ENCODE peak calls at places on chromosome 3, in ten cellular contexts. C is cardiac fibroblast, O is Panc1, Q is cardiac muscle cell, N is colonic mucosa, A is fibroblast of lung, U is heart right ventricle, D is left ventricle myocardium inferior, S is fibroblast of mammary gland, L is GM13977. P is an unnamed sample.

GRCh38 chr3:117660941-117661635 is 951.5 kb downstream of the TUSC7 start:
- DNase-seq in C (peak), O (no peak), Q (no peak), N (no peak), A (peak), U (no peak), D (no peak), S (peak), L (no peak), P (peak)

GRCh38 chr3:111943533-111943932 is 35.3 kb upstream of the ABHD10 start:
- DNase-seq in C (no peak), O (no peak), Q (no peak), N (no peak), A (no peak), U (no peak), D (no peak), S (peak), L (no peak), P (no peak)

GRCh38 chr3:183930069-183930468 is 45.4 kb upstream of the PARL start:
- DNase-seq in C (no peak), O (no peak), Q (no peak), N (peak), A (no peak), U (no peak), D (no peak), S (no peak), L (no peak), P (no peak)

GRCh38 chr3:20462723-20463122 is 276.7 kb upstream of the SGO1 start:
- DNase-seq in C (peak), O (no peak), Q (no peak), N (no peak), A (no peak), U (no peak), D (no peak), S (peak), L (no peak), P (no peak)

GRCh38 chr3:42204867-42205599 is 61.0 kb downstream of the CCK start:
- DNase-seq in C (no peak), O (no peak), Q (no peak), N (no peak), A (no peak), U (no peak), D (no peak), S (no peak), L (no peak), P (no peak)

GRCh38 chr3:59663076-59663850 is 613.4 kb upstream of the CFAP20DC start:
- DNase-seq in C (no peak), O (no peak), Q (no peak), N (no peak), A (no peak), U (no peak), D (no peak), S (no peak), L (no peak), P (no peak)

GRCh38 chr3:22960326-22960984 is 242.7 kb upstream of the UBE2E2 start:
- DNase-seq in C (peak), O (peak), Q (peak), N (peak), A (peak), U (peak), D (no peak), S (peak), L (peak), P (peak)

GRCh38 chr3:69761896-69762789 is 22.9 kb downstream of the MITF start:
- DNase-seq in C (peak), O (peak), Q (no peak), N (no peak), A (peak), U (no peak), D (no peak), S (peak), L (no peak), P (peak)

GRCh38 chr3:27877122-27878011 is 155.2 kb upstream of the EOMES start:
- DNase-seq in C (no peak), O (no peak), Q (no peak), N (no peak), A (peak), U (no peak), D (no peak), S (no peak), L (no peak), P (no peak)

GRCh38 chr3:22729212-22729611 is 473.9 kb upstream of the UBE2E2 start:
- DNase-seq in C (no peak), O (no peak), Q (no peak), N (no peak), A (peak), U (no peak), D (no peak), S (peak), L (no peak), P (no peak)

GRCh38 chr3:183698318-183698731 is 728 bp downstream of the YEATS2 start:
- DNase-seq in C (peak), O (no peak), Q (peak), N (peak), A (peak), U (peak), D (peak), S (peak), L (peak), P (peak)

GRCh38 chr3:124621498-124621897 is 108.8 kb upstream of the UMPS start:
- DNase-seq in C (peak), O (no peak), Q (no peak), N (no peak), A (peak), U (no peak), D (no peak), S (no peak), L (no peak), P (no peak)

GRCh38 chr3:34106879-34107278 is 308.4 kb downstream of the PDCD6IP start:
- DNase-seq in C (peak), O (peak), Q (peak), N (peak), A (no peak), U (no peak), D (no peak), S (no peak), L (no peak), P (no peak)

GRCh38 chr3:107241217-107241616 is 136.0 kb upstream of the CCDC54 start:
- DNase-seq in C (peak), O (no peak), Q (peak), N (peak), A (peak), U (peak), D (peak), S (peak), L (peak), P (no peak)

GRCh38 chr3:126480864-126481263 is 5.2 kb upstream of the ZXDC start:
- DNase-seq in C (peak), O (no peak), Q (no peak), N (no peak), A (no peak), U (no peak), D (no peak), S (no peak), L (no peak), P (no peak)

GRCh38 chr3:24111711-24112110 is 166.6 kb downstream of the NR1D2 start:
- DNase-seq in C (no peak), O (no peak), Q (no peak), N (no peak), A (no peak), U (no peak), D (no peak), S (peak), L (no peak), P (no peak)

GRCh38 chr3:143120716-143121239 is 1.2 kb downstream of the CHST2 start:
- DNase-seq in C (peak), O (no peak), Q (peak), N (peak), A (peak), U (peak), D (no peak), S (peak), L (peak), P (peak)

GRCh38 chr3:111069974-111070751 is 1.5 kb upstream of the NECTIN3 start:
- DNase-seq in C (peak), O (no peak), Q (peak), N (peak), A (peak), U (peak), D (no peak), S (no peak), L (no peak), P (no peak)

GRCh38 chr3:117746091-117746490 is 1036.5 kb downstream of the TUSC7 start:
- DNase-seq in C (no peak), O (no peak), Q (no peak), N (no peak), A (no peak), U (no peak), D (no peak), S (no peak), L (no peak), P (no peak)

GRCh38 chr3:62532796-62533195 is 159.4 kb upstream of the FEZF2 start:
- DNase-seq in C (no peak), O (no peak), Q (no peak), N (no peak), A (no peak), U (no peak), D (no peak), S (no peak), L (no peak), P (no peak)

GRCh38 chr3:23800731-23801130 is 5.0 kb upstream of the UBE2E1 start:
- DNase-seq in C (peak), O (no peak), Q (no peak), N (no peak), A (peak), U (no peak), D (no peak), S (peak), L (no peak), P (no peak)

GRCh38 chr3:53102601-53103147 is 27.6 kb downstream of the RFT1 start:
- DNase-seq in C (no peak), O (no peak), Q (no peak), N (no peak), A (no peak), U (no peak), D (no peak), S (no peak), L (peak), P (no peak)

GRCh38 chr3:184003187-184003967 is 14.3 kb downstream of the ABCC5 start:
- DNase-seq in C (peak), O (no peak), Q (no peak), N (no peak), A (peak), U (no peak), D (no peak), S (peak), L (no peak), P (peak)

GRCh38 chr3:136860541-136860940 is 1.5 kb upstream of the NCK1 start:
- DNase-seq in C (no peak), O (no peak), Q (peak), N (no peak), A (peak), U (no peak), D (no peak), S (peak), L (no peak), P (no peak)

GRCh38 chr3:42535981-42536784 is 33.7 kb downstream of the VIPR1 start:
- DNase-seq in C (peak), O (peak), Q (peak), N (peak), A (no peak), U (peak), D (no peak), S (peak), L (peak), P (peak)

GRCh38 chr3:195104340-195104739 is 166.6 kb downstream of the XXYLT1 start:
- DNase-seq in C (no peak), O (no peak), Q (no peak), N (no peak), A (no peak), U (no peak), D (no peak), S (no peak), L (no peak), P (no peak)

GRCh38 chr3:120855665-120856437 is 52.2 kb upstream of the STXBP5L start:
- DNase-seq in C (peak), O (no peak), Q (no peak), N (no peak), A (peak), U (peak), D (peak), S (peak), L (no peak), P (peak)

GRCh38 chr3:129005526-129006303 is 4.6 kb downstream of the EFCC1 start:
- DNase-seq in C (peak), O (no peak), Q (no peak), N (peak), A (peak), U (no peak), D (peak), S (no peak), L (no peak), P (peak)

GRCh38 chr3:72951259-72951722 is 45.3 kb upstream of the PPP4R2 start:
- DNase-seq in C (no peak), O (no peak), Q (no peak), N (no peak), A (no peak), U (no peak), D (no peak), S (no peak), L (no peak), P (no peak)

GRCh38 chr3:53342353-53342752 is 5.0 kb downstream of the DCP1A start:
- DNase-seq in C (peak), O (no peak), Q (no peak), N (peak), A (peak), U (peak), D (no peak), S (peak), L (no peak), P (no peak)

GRCh38 chr3:150351398-150351797 is 56.7 kb upstream of the TSC22D2 start:
- DNase-seq in C (no peak), O (no peak), Q (no peak), N (no peak), A (no peak), U (no peak), D (no peak), S (no peak), L (no peak), P (no peak)

GRCh38 chr3:150352931-150353330 is 55.2 kb upstream of the TSC22D2 start:
- DNase-seq in C (no peak), O (no peak), Q (no peak), N (no peak), A (no peak), U (no peak), D (no peak), S (no peak), L (no peak), P (no peak)

GRCh38 chr3:150348500-150348899 is 59.6 kb upstream of the TSC22D2 start:
- DNase-seq in C (peak), O (peak), Q (peak), N (no peak), A (peak), U (no peak), D (no peak), S (peak), L (no peak), P (peak)

GRCh38 chr3:150346956-150347863 is 60.9 kb upstream of the TSC22D2 start:
- DNase-seq in C (no peak), O (no peak), Q (no peak), N (no peak), A (peak), U (no peak), D (no peak), S (peak), L (no peak), P (no peak)

DNA sequence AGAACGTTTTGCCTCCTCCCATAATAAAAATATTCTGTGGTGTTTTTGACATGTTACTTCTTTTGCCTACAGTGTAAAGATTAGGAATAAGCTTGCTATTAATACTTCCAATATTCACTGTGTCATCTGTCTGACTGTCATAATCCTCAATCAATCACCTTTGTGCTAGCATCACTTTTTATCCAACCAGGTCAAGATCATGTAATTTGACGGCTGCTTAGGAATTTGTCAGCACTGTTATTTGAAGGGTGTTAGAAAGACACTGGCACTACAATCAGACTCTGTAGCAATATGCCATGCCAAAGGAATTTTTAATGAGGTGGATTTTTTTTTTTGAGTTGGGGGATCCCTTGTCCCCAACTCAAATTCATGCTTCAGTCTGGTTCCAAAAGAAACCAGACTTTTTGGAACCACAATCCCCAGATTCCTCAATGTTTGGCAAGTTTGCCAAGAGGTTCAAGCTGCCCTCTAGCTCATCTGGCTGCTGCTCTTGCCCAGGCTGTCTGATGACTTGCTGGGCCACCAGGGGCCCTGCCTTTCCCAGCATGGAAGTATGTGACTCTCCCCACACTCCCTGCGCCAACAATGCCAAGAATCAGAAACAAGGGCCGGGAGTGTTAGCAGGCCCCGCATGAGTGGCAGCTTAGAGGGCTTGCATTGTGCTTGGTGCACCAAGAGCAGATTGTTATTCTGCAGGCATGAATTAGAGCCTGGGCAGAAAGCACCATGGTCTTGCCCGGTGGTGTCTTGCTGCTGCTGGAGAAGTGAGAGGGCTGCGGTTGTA is 58.6 kb upstream of the TSC22D2 start:
- DNase-seq in C (peak), O (no peak), Q (peak), N (no peak), A (peak), U (peak), D (peak), S (no peak), L (no peak), P (no peak)
- TF ChIP-seq CTCF in C (no peak), O (peak), Q (no peak), N (no peak), A (no peak), U (no peak), D (peak), S (no peak), L (peak), P (peak)

GRCh38 chr3:119206611-119207511 is 33.5 kb downstream of the UPK1B start:
- DNase-seq in C (no peak), O (no peak), Q (peak), N (no peak), A (no peak), U (no peak), D (no peak), S (no peak), L (no peak), P (no peak)
- TF ChIP-seq CTCF in C (no peak), O (peak), Q (no peak), N (no peak), A (no peak), U (no peak), D (no peak), S (no peak), L (no peak), P (peak)

GRCh38 chr3:19060404-19060803 is 87.9 kb upstream of the KCNH8 start:
- DNase-seq in C (no peak), O (no peak), Q (no peak), N (no peak), A (no peak), U (no peak), D (no peak), S (no peak), L (no peak), P (no peak)

GRCh38 chr3:19070325-19070724 is 78.0 kb upstream of the KCNH8 start:
- DNase-seq in C (peak), O (no peak), Q (no peak), N (no peak), A (peak), U (no peak), D (no peak), S (peak), L (no peak), P (no peak)

GRCh38 chr3:19063936-19064335 is 84.4 kb upstream of the KCNH8 start:
- DNase-seq in C (no peak), O (no peak), Q (no peak), N (no peak), A (no peak), U (no peak), D (no peak), S (no peak), L (no peak), P (no peak)

GRCh38 chr3:19065027-19065426 is 83.3 kb upstream of the KCNH8 start:
- DNase-seq in C (peak), O (no peak), Q (peak), N (no peak), A (no peak), U (no peak), D (no peak), S (no peak), L (no peak), P (no peak)
- TF ChIP-seq CTCF in C (no peak), O (peak), Q (peak), N (peak), A (no peak), U (peak), D (peak), S (no peak), L (peak), P (no peak)

GRCh38 chr3:75341324-75342067 is 322.6 kb upstream of the FRG2C start:
- DNase-seq in C (no peak), O (no peak), Q (no peak), N (no peak), A (no peak), U (no peak), D (no peak), S (peak), L (no peak), P (no peak)
- TF ChIP-seq CTCF in C (no peak), O (no peak), Q (peak), N (no peak), A (no peak), U (no peak), D (no peak), S (no peak), L (no peak), P (peak)

DNA sequence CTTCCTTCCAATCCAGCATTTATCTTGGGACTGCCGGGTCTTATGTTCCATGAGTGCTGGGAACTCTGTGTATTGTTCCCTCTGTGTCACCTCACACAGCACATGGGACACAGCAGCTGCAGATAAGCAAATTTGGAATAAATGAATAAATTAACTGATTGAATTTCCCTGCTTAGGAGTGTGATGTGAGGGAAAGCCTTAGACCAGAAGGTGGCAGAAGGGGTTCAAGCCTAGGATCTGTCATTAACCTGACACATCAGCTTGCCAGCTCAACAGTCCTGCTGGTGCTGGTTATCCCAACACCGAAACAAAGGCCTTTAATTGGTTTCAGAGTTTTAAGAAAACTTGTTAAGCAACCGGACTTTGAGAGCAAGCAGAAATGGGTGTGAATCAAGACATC is 114.4 kb downstream of the OXSM start:
- DNase-seq in C (no peak), O (no peak), Q (no peak), N (no peak), A (no peak), U (peak), D (no peak), S (no peak), L (no peak), P (no peak)
- TF ChIP-seq CTCF in C (no peak), O (peak), Q (no peak), N (no peak), A (no peak), U (peak), D (peak), S (no peak), L (no peak), P (no peak)